ENCODE peak calls at places on chromosomes 13 and 19, in four cellular contexts. One of them, this sample, is unnamed.

GRCh38 chr19:23525265-23525862 is 130.1 kb upstream of the ZNF91 start:
- DNase-seq in NAMALWA: no peak
- DNase-seq in GF-D8: no peak
- DNase-seq in activated CD4-positive, alpha-beta T cell treated with anti-CD3 and anti-CD28 coated beads for 48 hours: no peak
- DNase-seq in this sample: no peak

GRCh38 chr19:18543814-18544475 is 572 bp upstream of the FKBP8 start:
- DNase-seq in NAMALWA: peak; percentile 92
- DNase-seq in GF-D8: peak; percentile 52
- DNase-seq in activated CD4-positive, alpha-beta T cell treated with anti-CD3 and anti-CD28 coated beads for 48 hours: peak; percentile 86
- DNase-seq in this sample: no peak

GRCh38 chr19:12703056-12703455 is 6.6 kb upstream of the FBXW9 start:
- DNase-seq in NAMALWA: peak; percentile 86
- DNase-seq in GF-D8: no peak
- DNase-seq in activated CD4-positive, alpha-beta T cell treated with anti-CD3 and anti-CD28 coated beads for 48 hours: peak; percentile 52
- DNase-seq in this sample: no peak

GRCh38 chr13:48161530-48162179 is 66.8 kb upstream of the MED4 start:
- DNase-seq in NAMALWA: no peak
- DNase-seq in GF-D8: peak; percentile 90
- DNase-seq in activated CD4-positive, alpha-beta T cell treated with anti-CD3 and anti-CD28 coated beads for 48 hours: no peak
- DNase-seq in this sample: no peak

GRCh38 chr19:4969772-4970531 is 1.0 kb downstream of the KDM4B start:
- DNase-seq in NAMALWA: peak; percentile 65
- DNase-seq in GF-D8: peak; percentile 10
- DNase-seq in activated CD4-positive, alpha-beta T cell treated with anti-CD3 and anti-CD28 coated beads for 48 hours: peak; percentile 13
- DNase-seq in this sample: no peak

GRCh38 chr13:62040806-62041205 is 625.2 kb upstream of the PCDH20 start:
- DNase-seq in NAMALWA: no peak
- DNase-seq in GF-D8: no peak
- DNase-seq in activated CD4-positive, alpha-beta T cell treated with anti-CD3 and anti-CD28 coated beads for 48 hours: no peak
- DNase-seq in this sample: no peak

GRCh38 chr13:36476661-36477060 is 44.4 kb downstream of the CCNA1 start:
- DNase-seq in NAMALWA: no peak
- DNase-seq in GF-D8: no peak
- DNase-seq in activated CD4-positive, alpha-beta T cell treated with anti-CD3 and anti-CD28 coated beads for 48 hours: no peak
- DNase-seq in this sample: no peak

GRCh38 chr19:52923782-52924593 is 760 bp upstream of the ZNF888 start:
- DNase-seq in NAMALWA: no peak
- DNase-seq in GF-D8: peak; percentile 67
- DNase-seq in activated CD4-positive, alpha-beta T cell treated with anti-CD3 and anti-CD28 coated beads for 48 hours: no peak
- DNase-seq in this sample: no peak

GRCh38 chr13:31045621-31046081 is 113.2 kb downstream of the TEX26 start:
- DNase-seq in NAMALWA: no peak
- DNase-seq in GF-D8: peak; percentile 24
- DNase-seq in activated CD4-positive, alpha-beta T cell treated with anti-CD3 and anti-CD28 coated beads for 48 hours: peak; percentile 86
- DNase-seq in this sample: no peak

GRCh38 chr19:42113641-42114348 is 18.5 kb downstream of the POU2F2 start:
- DNase-seq in NAMALWA: peak; percentile 93
- DNase-seq in GF-D8: no peak
- DNase-seq in activated CD4-positive, alpha-beta T cell treated with anti-CD3 and anti-CD28 coated beads for 48 hours: no peak
- DNase-seq in this sample: no peak

GRCh38 chr13:74841123-74841522 is 640.8 kb downstream of the TBC1D4 start:
- DNase-seq in NAMALWA: no peak
- DNase-seq in GF-D8: no peak
- DNase-seq in activated CD4-positive, alpha-beta T cell treated with anti-CD3 and anti-CD28 coated beads for 48 hours: no peak
- DNase-seq in this sample: no peak

This sample was measured in type B pancreatic cell.